ENCODE peak calls at places on chromosomes 4 and X, in four cellular contexts. A is PC-9, S is mesothelial cell of epicardium, M is neural crest cell. I is an unnamed sample.

GRCh38 chrX:137044893-137045292 is 11.1 kb upstream of the GPR101 start:
- DNase-seq in S (no peak), M (no peak), A (no peak), I (no peak)

GRCh38 chr4:74041418-74041817 is 2.9 kb upstream of the CXCL3 start:
- DNase-seq in A (no peak), S (no peak), M (no peak), I (no peak)

GRCh38 chrX:15404712-15405111 is 20.5 kb upstream of the VEGFD start:
- DNase-seq in A (no peak), S (no peak), M (no peak), I (no peak)

GRCh38 chr4:41212221-41213203 is 1.8 kb downstream of the APBB2 start:
- DNase-seq in S (no peak), M (no peak), A (peak), I (peak)

GRCh38 chr4:3681191-3681590 is 85.0 kb upstream of the ADRA2C start:
- DNase-seq in M (no peak), S (no peak), A (no peak), I (no peak)

GRCh38 chr4:39353478-39354177 is 12.5 kb downstream of the RFC1 start:
- DNase-seq in S (no peak), M (no peak), A (no peak), I (no peak)

GRCh38 chr4:175412161-175412560 is 399.9 kb downstream of the GPM6A start:
- DNase-seq in S (no peak), A (no peak), M (no peak), I (no peak)

GRCh38 chr4:186932196-186932595 is 208.5 kb upstream of the FAT1 start:
- DNase-seq in M (no peak), S (no peak), A (no peak), I (no peak)

GRCh38 chrX:9434151-9434550 is 30.7 kb upstream of the TBL1X start:
- DNase-seq in S (no peak), M (no peak), A (no peak), I (no peak)

GRCh38 chr4:982814-983213 is 4.0 kb upstream of the IDUA start:
- DNase-seq in A (no peak), S (no peak), M (no peak), I (no peak)

GRCh38 chr4:153239409-153239808 is 35.2 kb downstream of the TRIM2 start:
- DNase-seq in A (no peak), S (no peak), M (no peak), I (no peak)

GRCh38 chr4:83208776-83209365 is 75.7 kb downstream of the COQ2 start:
- DNase-seq in S (no peak), A (no peak), M (no peak), I (no peak)

GRCh38 chrX:150936556-150936955 is 38.1 kb upstream of the CD99L2 start:
- DNase-seq in A (no peak), S (no peak), M (no peak), I (no peak)

GRCh38 chr4:113637363-113637762 is 124.2 kb downstream of the CAMK2D start:
- DNase-seq in A (no peak), M (no peak), S (no peak), I (no peak)

GRCh38 chr4:112321768-112322684 is 24.9 kb downstream of the ALPK1 start:
- DNase-seq in A (peak), M (peak), S (peak), I (peak)

GRCh38 chr4:74158561-74159396 is 861 bp downstream of the MTHFD2L start:
- DNase-seq in A (no peak), S (no peak), M (no peak), I (no peak)

GRCh38 chr4:102328045-102328444 is 17.2 kb downstream of the SLC39A8 start:
- DNase-seq in S (no peak), A (no peak), M (no peak), I (no peak)

GRCh38 chr4:163395758-163396157 is 52.1 kb downstream of the NPY5R start:
- DNase-seq in M (no peak), A (no peak), S (no peak), I (no peak)

GRCh38 chr4:1530356-1530755 is 124.1 kb upstream of the NKX1-1 start:
- DNase-seq in A (no peak), M (no peak), S (no peak), I (no peak)

DNA sequence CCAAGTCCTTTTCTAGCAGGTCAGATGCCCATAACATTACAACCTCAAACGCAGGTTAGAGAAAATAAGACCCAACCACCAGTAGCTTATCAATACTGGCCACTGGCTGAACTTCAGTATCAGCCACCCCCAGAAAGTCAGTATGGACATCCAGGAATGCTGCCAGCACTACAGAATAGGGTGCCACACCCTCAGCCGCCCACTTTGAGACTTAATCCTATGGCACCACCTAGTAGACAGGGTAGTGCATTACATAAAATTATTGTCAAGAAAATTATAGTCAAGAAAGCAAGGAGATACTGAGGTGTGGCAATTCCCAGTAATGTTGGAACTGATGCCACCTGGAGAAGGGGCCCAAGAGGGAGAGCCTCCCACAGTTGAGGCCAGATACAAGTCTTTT is 19.9 kb upstream of the TRIM61 start:
- DNase-seq in M (no peak), S (no peak), A (no peak), I (peak)
- TF ChIP-seq CTCF in M (peak), S (no peak), A (peak), I (peak)

GRCh38 chr4:137861682-137862081 is 329.4 kb upstream of the PCDH18 start:
- DNase-seq in A (no peak), S (no peak), M (no peak), I (no peak)
- TF ChIP-seq CTCF in A (peak), S (peak), M (peak), I (no peak)

DNA sequence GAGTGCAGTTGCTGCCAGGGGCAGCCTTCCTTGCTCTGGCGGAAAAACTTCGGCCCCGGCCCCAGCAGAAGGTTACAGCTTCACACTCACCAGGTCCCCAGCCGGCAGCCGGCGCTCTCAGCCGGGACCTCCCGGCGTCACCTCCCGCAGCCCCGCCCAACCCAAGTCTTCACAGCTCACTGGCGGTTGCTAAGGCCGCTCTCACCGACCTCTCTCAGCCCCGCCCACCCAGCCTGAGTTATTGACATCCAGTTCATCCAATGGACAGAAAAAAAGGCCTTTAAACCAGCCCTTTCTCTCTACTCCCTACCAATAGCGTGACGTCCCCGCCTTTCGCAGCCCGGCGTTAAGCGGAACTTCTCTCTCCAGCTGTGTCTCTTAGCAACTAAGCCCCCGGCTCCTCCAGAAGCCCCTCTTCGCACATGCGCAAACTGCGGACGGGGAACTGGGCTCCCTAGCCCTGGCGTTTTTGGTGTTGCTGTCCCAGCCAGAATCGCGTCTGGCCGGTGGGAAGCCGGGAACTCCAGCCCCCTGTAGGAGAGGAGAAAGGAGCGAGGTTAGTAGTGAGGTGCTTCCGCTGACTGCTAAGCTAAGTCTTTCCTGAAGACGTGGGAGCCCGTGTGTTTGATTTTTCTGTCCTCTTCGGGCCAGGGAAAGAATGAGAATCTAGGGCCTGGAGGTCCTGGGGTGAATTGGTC is at the start of gene BBS12:
- DNase-seq in A (peak), S (peak), M (peak), I (peak)
- TF ChIP-seq CTCF in A (no peak), S (no peak), M (no peak), I (no peak)

GRCh38 chr4:54683616-54684346 is 26.0 kb downstream of the KIT start:
- DNase-seq in M (no peak), A (peak), S (no peak), I (peak)
- TF ChIP-seq CTCF in M (peak), A (peak), S (no peak), I (peak)

GRCh38 chrX:74018253-74018652 is 285.7 kb upstream of the ZCCHC13 start:
- DNase-seq in S (no peak), A (no peak), M (no peak), I (no peak)

DNA sequence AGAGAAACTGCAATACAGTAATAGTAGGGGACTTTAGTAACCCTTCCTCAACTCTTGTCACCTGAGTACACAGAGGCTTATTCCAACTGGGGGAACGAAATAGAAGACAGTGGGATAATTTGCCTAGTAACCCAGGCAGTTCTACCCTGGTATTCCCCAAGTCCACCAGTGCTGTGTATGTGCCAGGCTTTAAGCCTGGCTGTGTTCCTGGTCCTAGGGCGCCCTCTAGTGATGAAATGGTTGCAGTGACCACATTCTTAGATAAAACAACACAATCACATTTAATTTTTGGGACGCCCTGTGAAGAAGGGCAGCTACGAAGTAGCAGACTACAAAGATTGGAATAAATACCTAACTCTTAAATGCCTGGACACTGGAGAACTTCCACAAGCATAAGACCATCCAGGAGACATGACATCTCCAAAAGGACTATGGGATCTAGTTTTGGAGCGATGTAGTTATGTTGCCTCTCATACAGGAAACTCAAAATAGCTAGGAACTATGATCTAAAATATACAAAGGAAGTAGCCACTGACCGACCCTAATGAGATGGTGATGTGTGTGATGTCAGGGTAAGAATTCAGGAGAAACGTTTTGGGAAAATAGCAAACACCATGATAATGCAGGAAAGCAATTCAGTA is 288.5 kb upstream of the ZCCHC13 start:
- DNase-seq in M (peak), S (peak), A (peak), I (peak)
- TF ChIP-seq CTCF in M (peak), S (peak), A (peak), I (peak)

I was measured in Calu3.